ENCODE peak calls at places on chromosome 19, in six cellular contexts. L, O, Z, S, K and Y are unnamed samples.

GRCh38 chr19:35446194-35446593 is 1.9 kb upstream of the FFAR2 start:
- DNase-seq in L (no peak), O (no peak), Z (no peak), S (no peak), K (no peak), Y (no peak)

GRCh38 chr19:55175117-55175867 is 4.8 kb downstream of the SYT5 start:
- DNase-seq in L (no peak), O (no peak), Z (no peak), S (no peak), K (no peak), Y (no peak)

GRCh38 chr19:10729406-10729805 is 11.5 kb downstream of the DNM2 start:
- DNase-seq in L (no peak), O (no peak), Z (no peak), S (no peak), K (no peak), Y (no peak)

GRCh38 chr19:17479325-17479791 is 9.0 kb downstream of the SLC27A1 start:
- DNase-seq in L (no peak), O (no peak), Z (no peak), S (no peak), K (no peak), Y (peak; percentile 51)

GRCh38 chr19:15812059-15812722 is 3.3 kb downstream of the OR10H1 start:
- DNase-seq in L (no peak), O (no peak), Z (no peak), S (no peak), K (peak; percentile 44), Y (no peak)

GRCh38 chr19:17107546-17108452 is 32.2 kb downstream of the MYO9B start:
- DNase-seq in L (no peak), O (no peak), Z (peak; percentile 80), S (peak; percentile 31), K (no peak), Y (peak; percentile 85)

GRCh38 chr19:15283141-15283885 is 49.0 kb downstream of the BRD4 start:
- DNase-seq in L (no peak), O (no peak), Z (no peak), S (no peak), K (no peak), Y (no peak)

GRCh38 chr19:55526216-55527196 is 10.4 kb downstream of the SBK2 start:
- DNase-seq in L (peak; percentile 5), O (no peak), Z (peak; percentile 84), S (peak; percentile 84), K (peak; percentile 86), Y (peak; percentile 53)

GRCh38 chr19:19822148-19822429 is 539 bp upstream of the ZNF506 start:
- DNase-seq in L (no peak), O (no peak), Z (no peak), S (no peak), K (no peak), Y (no peak)